ENCODE peak calls at places on chromosomes 11 and 22, in six cellular contexts. Z is colonic mucosa, E is adrenal gland, I is tibial nerve, W is OCI-LY7, H is fibroblast of lung. O is an unnamed sample.

GRCh38 chr22:46390652-46391301 is 55.3 kb downstream of the TRMU start:
- DNase-seq in Z (no peak), E (peak), I (peak), W (no peak), H (peak), O (peak)

GRCh38 chr11:8099291-8099899 is 18.4 kb downstream of the TUB start:
- DNase-seq in Z (peak), E (peak), I (peak), W (peak), H (peak), O (peak)

GRCh38 chr11:36155301-36155700 is 133.9 kb downstream of the COMMD9 start:
- DNase-seq in Z (no peak), E (peak), I (no peak), W (no peak), H (no peak), O (no peak)

GRCh38 chr11:108534274-108534882 is 36.2 kb upstream of the POGLUT3 start:
- DNase-seq in Z (no peak), E (no peak), I (no peak), W (no peak), H (no peak), O (no peak)

GRCh38 chr11:130146797-130147196 is 12.8 kb upstream of the ST14 start:
- DNase-seq in Z (peak), E (peak), I (no peak), W (peak), H (no peak), O (no peak)

GRCh38 chr11:115264278-115264677 is 239.9 kb downstream of the CADM1 start:
- DNase-seq in Z (no peak), E (no peak), I (no peak), W (peak), H (no peak), O (no peak)

GRCh38 chr11:92911478-92911877 is 58.0 kb upstream of the MTNR1B start:
- DNase-seq in Z (no peak), E (no peak), I (no peak), W (no peak), H (no peak), O (no peak)

GRCh38 chr11:63510360-63511130 is 4.7 kb downstream of the LGALS12 start:
- DNase-seq in Z (no peak), E (peak), I (peak), W (no peak), H (peak), O (no peak)

GRCh38 chr11:133943950-133944698 is 12.6 kb downstream of the IGSF9B start:
- DNase-seq in Z (no peak), E (no peak), I (no peak), W (no peak), H (no peak), O (no peak)

GRCh38 chr22:29630987-29631386 is 27.6 kb downstream of the NF2 start:
- DNase-seq in Z (no peak), E (no peak), I (no peak), W (no peak), H (no peak), O (no peak)

GRCh38 chr11:125276635-125277008 is 112.1 kb downstream of the PKNOX2 start:
- DNase-seq in Z (no peak), E (no peak), I (no peak), W (no peak), H (no peak), O (no peak)

GRCh38 chr11:74506823-74507222 is 13.3 kb upstream of the LIPT2 start:
- DNase-seq in Z (no peak), E (no peak), I (no peak), W (no peak), H (no peak), O (no peak)

GRCh38 chr11:64721359-64721699 is 1.7 kb downstream of the NRXN2 start:
- DNase-seq in Z (no peak), E (no peak), I (no peak), W (no peak), H (no peak), O (no peak)

GRCh38 chr22:39241632-39242388 is 3.0 kb downstream of the PDGFB start:
- DNase-seq in Z (no peak), E (no peak), I (no peak), W (no peak), H (no peak), O (no peak)

GRCh38 chr11:128269466-128269865 is 317.9 kb downstream of the ETS1 start:
- DNase-seq in Z (no peak), E (no peak), I (no peak), W (no peak), H (no peak), O (no peak)

GRCh38 chr11:67652965-67653845 is 2.7 kb upstream of the ACY3 start:
- DNase-seq in Z (no peak), E (no peak), I (no peak), W (no peak), H (no peak), O (no peak)
- TF ChIP-seq CTCF in Z (no peak), E (no peak), I (no peak), W (no peak), H (no peak), O (no peak)

GRCh38 chr11:67311556-67312082 is 8.3 kb downstream of the SSH3 start:
- DNase-seq in Z (no peak), E (no peak), I (no peak), W (no peak), H (no peak), O (no peak)

GRCh38 chr11:67314218-67314617 is 10.9 kb downstream of the SSH3 start:
- DNase-seq in Z (no peak), E (no peak), I (no peak), W (no peak), H (no peak), O (no peak)

GRCh38 chr11:67312187-67313021 is 9.1 kb downstream of the SSH3 start:
- DNase-seq in Z (peak), E (peak), I (no peak), W (no peak), H (no peak), O (no peak)

GRCh38 chr11:67315325-67315909 is 12.1 kb downstream of the SSH3 start:
- DNase-seq in Z (no peak), E (no peak), I (no peak), W (no peak), H (no peak), O (no peak)

DNA sequence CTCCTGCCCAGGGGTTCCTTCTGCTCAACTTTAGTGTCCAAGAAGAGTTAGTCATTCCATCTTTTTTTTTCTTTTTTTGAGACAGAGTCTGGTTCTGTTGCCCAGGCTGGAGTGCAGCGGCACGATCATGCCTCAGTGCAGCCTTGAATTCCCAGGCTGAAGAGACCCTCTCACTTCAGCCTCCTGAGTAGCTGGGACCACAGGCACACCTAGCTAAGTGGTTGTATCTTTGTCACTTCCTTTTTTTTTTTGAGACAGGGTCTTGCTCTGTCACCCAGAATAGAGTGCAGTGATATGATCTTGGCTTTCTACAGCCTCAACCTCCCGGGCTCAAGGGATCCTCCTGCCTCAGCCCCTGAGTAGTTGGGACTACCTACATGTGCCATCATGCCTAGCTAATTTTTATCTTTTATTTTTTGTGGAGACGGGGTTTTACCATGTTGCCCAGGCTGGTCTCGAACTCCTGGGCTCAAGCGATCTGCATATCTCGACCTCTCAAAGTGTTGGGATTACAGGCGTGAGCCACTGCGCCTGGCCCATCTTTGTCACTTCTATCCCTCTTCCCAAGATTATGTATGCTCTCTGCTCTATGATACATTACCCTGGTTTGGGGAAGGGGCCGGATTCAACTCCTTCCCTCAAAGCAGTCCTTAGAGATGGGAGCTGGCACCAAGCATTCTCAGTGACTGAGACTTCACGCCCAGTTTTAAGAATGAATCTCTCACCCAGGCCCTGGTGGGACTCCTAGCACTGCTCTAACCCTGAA is 10.0 kb downstream of the SSH3 start:
- DNase-seq in Z (no peak), E (no peak), I (no peak), W (no peak), H (no peak), O (no peak)
- H3K27ac ChIP-seq in Z (peak), E (no peak), I (no peak), W (no peak), H (no peak), O (no peak)

GRCh38 chr11:122785156-122785605 is 53.1 kb upstream of the CRTAM start:
- DNase-seq in Z (no peak), E (peak), I (no peak), W (no peak), H (no peak), O (no peak)

GRCh38 chr11:122781378-122782040 is 56.8 kb upstream of the CRTAM start:
- DNase-seq in Z (peak), E (peak), I (peak), W (peak), H (peak), O (peak)

GRCh38 chr11:122786896-122787295 is 51.4 kb upstream of the CRTAM start:
- DNase-seq in Z (no peak), E (no peak), I (no peak), W (no peak), H (no peak), O (no peak)

GRCh38 chr11:122782222-122782621 is 56.1 kb upstream of the CRTAM start:
- DNase-seq in Z (no peak), E (no peak), I (no peak), W (no peak), H (no peak), O (no peak)

DNA sequence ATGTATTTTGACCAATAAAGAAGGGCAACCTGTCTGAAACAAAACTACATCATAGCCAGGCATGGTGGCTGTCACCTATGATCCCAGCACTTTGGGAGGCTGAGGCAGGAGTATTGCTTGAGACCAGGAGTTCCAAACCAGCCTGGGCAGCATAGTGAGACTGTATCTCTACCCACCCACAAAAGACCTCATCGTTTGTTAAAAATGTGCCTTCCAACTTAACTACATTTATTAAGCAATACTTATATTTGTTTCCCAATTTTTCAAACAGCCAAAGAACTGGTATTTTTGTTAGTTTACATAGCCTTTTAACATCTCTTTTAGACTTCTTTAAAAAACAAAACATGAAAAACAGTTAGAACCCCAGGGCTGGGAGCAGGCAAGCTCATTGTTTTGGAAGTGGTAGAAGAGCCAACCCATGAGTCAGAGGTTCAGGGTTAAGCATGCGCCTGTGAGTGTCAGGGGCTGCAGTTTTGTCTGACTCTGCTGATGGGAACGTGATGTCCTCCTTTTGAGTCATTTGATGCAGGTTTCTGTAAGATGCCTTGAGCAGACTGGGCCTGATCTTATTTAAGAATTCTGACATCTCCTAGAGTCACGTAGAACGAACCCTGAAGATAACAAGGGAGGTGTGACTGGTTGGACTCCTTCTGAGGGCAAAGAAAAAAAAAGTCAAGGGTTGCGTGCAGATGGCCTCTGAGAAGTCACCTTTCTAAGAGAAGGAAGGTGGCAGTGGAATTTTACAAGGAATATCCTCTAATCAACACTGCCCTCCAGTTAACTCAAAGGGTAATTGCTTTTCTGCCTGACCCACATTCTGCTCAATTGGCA is 53.8 kb upstream of the CRTAM start:
- DNase-seq in Z (no peak), E (peak), I (peak), W (no peak), H (peak), O (peak)
- TF ChIP-seq CTCF in Z (no peak), E (no peak), I (no peak), W (no peak), H (no peak), O (no peak)

DNA sequence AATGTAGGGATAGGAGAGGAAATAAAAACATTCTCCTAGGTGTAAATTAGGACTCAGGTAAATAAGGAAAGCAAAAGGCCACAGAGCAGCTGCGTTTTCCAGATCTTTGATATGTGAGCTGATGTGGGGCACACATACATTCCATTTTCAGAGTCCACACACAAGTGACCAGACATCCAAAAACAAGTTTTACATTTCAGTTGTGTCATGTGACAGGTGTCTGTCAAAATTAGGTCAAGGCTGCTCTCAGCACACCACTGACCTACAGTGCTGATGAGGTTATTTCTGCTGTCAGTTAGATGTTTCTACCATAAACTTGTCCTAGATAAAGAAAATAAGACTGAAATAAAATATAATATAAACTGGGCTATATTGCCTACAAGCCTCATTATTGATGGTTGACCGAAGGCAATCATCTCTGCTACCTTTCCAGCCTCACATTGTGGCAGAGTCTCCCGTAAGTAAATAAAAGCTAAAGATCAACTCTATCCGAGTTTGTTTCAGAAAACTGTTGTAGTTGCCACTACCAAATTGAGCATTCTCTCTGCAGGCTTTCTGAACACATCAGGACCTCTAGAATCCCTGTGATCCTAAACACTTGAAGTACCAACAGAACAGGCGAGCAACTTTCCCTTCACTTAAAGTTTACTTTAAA is 7.9 kb downstream of the ARHGAP20 start:
- DNase-seq in Z (no peak), E (no peak), I (no peak), W (no peak), H (no peak), O (no peak)
- H3K27ac ChIP-seq in Z (no peak), E (no peak), I (no peak), W (no peak), H (no peak), O (no peak)

DNA sequence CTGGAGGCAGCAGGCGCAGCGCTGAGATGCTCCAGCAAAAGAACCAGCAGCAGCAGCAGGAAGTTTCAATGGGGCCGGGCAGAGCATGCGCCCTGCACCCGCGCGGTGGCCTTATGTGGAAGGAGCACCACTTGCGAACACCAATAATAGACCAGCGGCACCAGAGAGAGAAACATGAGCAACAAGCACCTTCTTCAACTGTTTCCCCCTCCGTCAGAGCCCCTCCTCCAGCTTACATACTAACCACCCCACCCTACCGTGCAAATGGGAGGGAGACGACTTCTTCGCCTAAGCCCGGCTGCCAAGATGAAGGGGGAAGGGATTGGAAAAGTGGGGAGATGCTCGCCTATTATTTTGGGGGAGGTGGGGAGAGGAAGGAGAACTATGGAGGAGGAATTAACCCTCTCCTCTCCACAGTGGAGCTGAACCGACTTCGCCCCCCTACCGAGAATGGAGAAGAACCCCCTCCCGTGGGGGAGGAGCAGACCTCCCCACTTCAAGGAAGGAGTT is 1.1 kb downstream of the RSF1 start:
- DNase-seq in Z (peak), E (peak), I (peak), W (peak), H (peak), O (peak)
- TF ChIP-seq CTCF in Z (no peak), E (peak), I (peak), W (no peak), H (peak), O (peak)